ENCODE peak calls at places on chromosomes 16 and 17, in four cellular contexts. T is nephron progenitor cell; J is stimulated activated CD4-positive, alpha-beta T cell treated with anti-CD3 and anti-CD28 coated beads, Interleukin-1b, Interleukin-23, amount 100 ng/mL, for 1 hour; Z is epithelial cell of esophagus. E is an unnamed sample.

GRCh38 chr17:4593021-4593797 is 8.9 kb downstream of the SMTNL2 start:
- DNase-seq in J (no peak), T (no peak), Z (no peak), E (no peak)

GRCh38 chr17:39225974-39226683 is 384 bp upstream of the STAC2 start:
- DNase-seq in J (no peak), Z (no peak), T (peak; percentile 99), E (no peak)

GRCh38 chr17:66348605-66349165 is 46.3 kb downstream of the PRKCA start:
- DNase-seq in T (no peak), Z (peak; percentile 76), J (no peak), E (peak; percentile 79)

GRCh38 chr16:88434353-88434690 is 18.8 kb upstream of the ZFPM1 start:
- DNase-seq in Z (no peak), J (no peak), T (no peak), E (no peak)

GRCh38 chr17:58302919-58303551 is 22.3 kb upstream of the MPO start:
- DNase-seq in J (no peak), Z (no peak), T (no peak), E (no peak)

GRCh38 chr17:75356260-75356937 is 49.1 kb downstream of the GRB2 start:
- DNase-seq in Z (no peak), T (no peak), J (no peak), E (no peak)

GRCh38 chr17:57245786-57246185 is 10.5 kb upstream of the MSI2 start:
- DNase-seq in T (no peak), Z (no peak), J (no peak), E (no peak)

GRCh38 chr16:15973460-15973859 is 24.0 kb downstream of the ABCC1 start:
- DNase-seq in J (no peak), T (no peak), Z (no peak), E (no peak)

GRCh38 chr17:31411707-31412285 is 20.3 kb downstream of the RAB11FIP4 start:
- DNase-seq in T (no peak), J (no peak), Z (no peak), E (no peak)

GRCh38 chr17:45264988-45265387 is 3.1 kb upstream of the SPATA32 start:
- DNase-seq in Z (no peak), T (no peak), J (no peak), E (no peak)

GRCh38 chr16:85144026-85144915 is 32.0 kb upstream of the CIBAR2 start:
- DNase-seq in Z (no peak), J (no peak), T (no peak), E (no peak)

GRCh38 chr17:74008196-74008595 is 195.3 kb upstream of the RPL38 start:
- DNase-seq in J (no peak), T (no peak), Z (no peak), E (no peak)

GRCh38 chr16:3490911-3491629 is 4.2 kb downstream of the C16orf90 start:
- DNase-seq in Z (no peak), T (no peak), J (no peak), E (no peak)

E was measured in foreskin fibroblast.